ENCODE peak calls at places on chromosomes 7 and 10, in ten cellular contexts. G, M, C, A, J, R, K, U, N and S are unnamed samples.
A peak's percentile ranks its signal among the peaks of the same experiment; 100 is the strongest.

GRCh38 chr7:154674191-154674590 is 328.7 kb downstream of the PAXIP1 start:
- DNase-seq in M (no peak), K (no peak), N (no peak), R (no peak), G (no peak), U (no peak), J (no peak), A (no peak), C (no peak), S (no peak)

GRCh38 chr10:84801156-84801555 is 472.8 kb downstream of the CCSER2 start:
- DNase-seq in C (no peak), N (no peak), M (no peak), J (no peak), R (no peak), U (no peak), A (no peak), G (no peak), K (no peak), S (no peak)

GRCh38 chr7:44236333-44236728 is 35.6 kb downstream of the YKT6 start:
- DNase-seq in R (no peak), K (no peak), J (peak; percentile 54), N (no peak), M (no peak), C (no peak), G (no peak), U (no peak), A (no peak), S (no peak)

GRCh38 chr10:118732253-118733194 is 22.2 kb downstream of the CACUL1 start:
- DNase-seq in A (no peak), N (no peak), R (no peak), C (no peak), K (no peak), G (no peak), M (no peak), U (no peak), J (no peak), S (no peak)

GRCh38 chr7:140263277-140263676 is 86.5 kb upstream of the KDM7A start:
- DNase-seq in R (no peak), N (no peak), U (no peak), A (no peak), J (peak; percentile 41), K (no peak), M (no peak), G (no peak), C (no peak), S (no peak)

GRCh38 chr10:58637372-58637771 is 124.7 kb downstream of the BICC1 start:
- DNase-seq in J (no peak), A (no peak), C (no peak), R (no peak), M (no peak), N (peak; percentile 59), U (peak; percentile 55), G (no peak), K (no peak), S (no peak)

GRCh38 chr10:89609730-89610393 is 35.2 kb downstream of the PANK1 start:
- DNase-seq in A (no peak), C (no peak), N (peak; percentile 22), J (no peak), U (no peak), R (no peak), M (no peak), K (no peak), G (no peak), S (no peak)

GRCh38 chr10:103627111-103627892 is 133.8 kb downstream of the NEURL1 start:
- DNase-seq in K (no peak), R (no peak), N (no peak), C (no peak), U (no peak), A (no peak), J (no peak), M (no peak), G (no peak), S (no peak)

GRCh38 chr10:30063098-30063497 is 3.7 kb upstream of the JCAD start:
- DNase-seq in R (peak; percentile 7), J (no peak), U (no peak), A (no peak), M (no peak), K (no peak), N (no peak), C (no peak), G (no peak), S (no peak)

GRCh38 chr10:18460061-18460460 is 191.3 kb downstream of the NSUN6 start:
- DNase-seq in M (no peak), N (no peak), C (no peak), G (no peak), R (no peak), K (no peak), U (no peak), A (no peak), J (no peak), S (no peak)

GRCh38 chr10:18455086-18455884 is 196.1 kb downstream of the NSUN6 start:
- DNase-seq in U (no peak), C (no peak), M (no peak), J (no peak), K (no peak), R (peak; percentile 1), N (no peak), A (no peak), G (no peak), S (no peak)

GRCh38 chr10:18456984-18457383 is 194.4 kb downstream of the NSUN6 start:
- DNase-seq in A (no peak), G (no peak), N (no peak), M (no peak), K (no peak), R (no peak), U (no peak), C (no peak), J (no peak), S (no peak)
- TF ChIP-seq CTCF in A (no peak), G (no peak), N (no peak), M (no peak), K (no peak), R (no peak), U (no peak), C (no peak), J (no peak), S (no peak)

DNA sequence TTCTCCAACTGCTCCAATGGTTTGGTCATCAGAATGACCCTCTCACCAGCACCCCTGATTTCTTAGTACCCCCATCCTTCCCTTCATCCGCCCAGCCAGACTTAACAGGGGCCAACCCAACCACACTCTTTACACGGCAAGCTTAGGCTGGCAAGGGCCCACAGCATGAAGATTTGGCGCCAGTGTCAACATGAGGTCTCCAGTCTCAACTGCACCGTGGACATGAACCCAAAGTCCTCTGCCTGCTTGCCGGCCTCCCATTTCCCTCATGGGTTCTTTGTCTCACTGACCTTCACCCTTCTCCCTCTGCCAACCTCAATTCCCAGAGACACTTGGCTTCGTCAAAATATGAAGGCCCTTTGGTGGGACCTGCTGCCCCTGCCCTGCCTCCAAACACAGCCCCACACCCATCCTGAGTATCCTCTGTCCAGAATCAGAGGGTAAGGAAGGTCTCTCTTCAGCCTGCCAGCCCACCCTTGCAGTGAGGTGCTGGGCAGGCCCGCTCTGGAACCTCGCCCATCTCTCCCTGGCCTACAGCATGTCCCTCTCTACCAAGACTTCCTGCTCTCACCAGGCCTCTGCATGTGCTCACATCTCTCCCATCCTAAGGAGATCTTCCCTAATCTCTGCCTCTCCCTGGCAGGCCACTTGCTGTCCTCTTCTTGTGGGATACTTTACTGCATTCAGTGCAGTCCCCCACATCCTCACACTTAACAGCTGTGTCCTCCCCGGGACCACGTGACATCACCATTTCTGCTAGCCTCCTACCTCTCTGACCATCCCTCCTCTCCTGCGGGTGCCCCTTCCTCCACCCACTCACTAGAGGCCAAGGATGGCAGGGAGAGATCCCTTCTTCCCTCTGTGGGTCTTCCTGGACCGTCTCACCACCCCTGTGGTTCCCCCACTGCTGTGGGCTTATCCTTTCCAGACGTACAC is 91.7 kb upstream of the ZMIZ1 start:
- DNase-seq in J (no peak), K (no peak), C (peak; percentile 58), R (no peak), U (no peak), G (no peak), A (no peak), M (peak; percentile 81), N (no peak), S (no peak)
- H3K27ac ChIP-seq in J (no peak overlapping the region), K (no peak overlapping the region), C (peak overlapping the region; percentile 32), R (no peak overlapping the region), U (peak overlapping the region; percentile 63), G (no peak overlapping the region), A (no peak overlapping the region), M (no peak overlapping the region), N (peak overlapping the region; percentile 42), S (peak overlapping the region; percentile 4)

DNA sequence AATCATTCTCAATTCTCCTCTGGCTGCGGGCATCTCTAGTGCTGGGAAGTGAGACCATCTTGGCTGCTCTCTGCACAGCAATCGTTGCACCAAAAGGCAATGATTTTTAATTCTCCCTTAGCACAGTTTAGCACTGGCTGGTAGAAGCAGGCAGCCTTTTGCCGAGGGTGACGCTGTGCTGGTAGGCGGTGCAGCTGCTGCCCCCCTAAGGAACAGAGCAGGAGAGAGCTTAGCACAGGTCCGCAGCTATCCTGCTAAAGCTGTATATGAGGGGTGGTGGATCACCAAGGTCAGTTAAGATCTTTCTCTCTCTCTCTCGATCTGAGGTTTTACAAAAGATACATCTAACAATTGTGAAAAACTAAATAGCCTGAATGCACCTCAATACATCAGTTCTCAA is 390.1 kb downstream of the GATA3 start:
- DNase-seq in N (peak; percentile 11), J (no peak), G (no peak), R (no peak), A (no peak), K (no peak), C (no peak), U (no peak), M (no peak), S (no peak)
- TF ChIP-seq CTCF in N (peak; percentile 17), J (no peak), G (no peak), R (no peak), A (no peak), K (peak; percentile 18), C (no peak), U (no peak), M (no peak), S (no peak)

GRCh38 chr7:151346180-151346769 is 4.7 kb downstream of the NUB1 start:
- DNase-seq in N (peak; percentile 32), A (no peak), J (no peak), U (no peak), C (no peak), R (no peak), G (no peak), M (no peak), K (no peak), S (peak; percentile 31)
- H3K27ac ChIP-seq in N (peak overlapping the region; percentile 86), A (peak overlapping the region; percentile 33), J (no peak overlapping the region), U (no peak overlapping the region), C (no peak overlapping the region), R (no peak overlapping the region), G (peak overlapping the region; percentile 69), M (no peak overlapping the region), K (no peak overlapping the region), S (no peak overlapping the region)

GRCh38 chr7:119320316-119320715 is 952.7 kb upstream of the KCND2 start:
- DNase-seq in G (no peak), J (no peak), R (peak; percentile 48), U (no peak), M (no peak), N (no peak), A (no peak), K (no peak), C (no peak), S (no peak)
- TF ChIP-seq CTCF in G (no peak), J (no peak), R (no peak), U (no peak), M (no peak), N (no peak), A (no peak), K (no peak), C (no peak), S (no peak)

GRCh38 chr7:41886906-41887311 is 184.0 kb upstream of the INHBA start:
- DNase-seq in C (peak; percentile 80), R (peak; percentile 58), K (peak; percentile 96), M (no peak), U (no peak), N (peak; percentile 34), G (peak; percentile 28), A (peak; percentile 56), J (no peak), S (no peak)
- H3K27ac ChIP-seq in C (no peak overlapping the region), R (no peak overlapping the region), K (peak overlapping the region; percentile 88), M (no peak overlapping the region), U (no peak overlapping the region), N (no peak overlapping the region), G (no peak overlapping the region), A (peak overlapping the region; percentile 46), J (no peak overlapping the region), S (peak overlapping the region; percentile 29)